ENCODE peak calls at places on chromosomes 7 and 10, in five cellular contexts. V is ovary, N is trophoblast cell, A is heart right ventricle, G is colonic mucosa. F is an unnamed sample.

GRCh38 chr7:30062587-30062986 is 34.4 kb downstream of the PLEKHA8 start:
- DNase-seq in V (no peak), N (no peak), A (no peak), G (no peak), F (no peak)

GRCh38 chr10:126387041-126387908 is 1.0 kb downstream of the ADAM12 start:
- DNase-seq in V (peak; percentile 80), N (peak; percentile 60), A (peak; percentile 49), G (peak; percentile 76), F (peak; percentile 69)

GRCh38 chr7:47991741-47992311 is 12.4 kb upstream of the HUS1 start:
- DNase-seq in V (peak; percentile 62), N (peak; percentile 75), A (peak; percentile 88), G (peak; percentile 90), F (peak; percentile 89)

GRCh38 chr10:73480158-73480557 is 15.7 kb downstream of the PPP3CB start:
- DNase-seq in V (no peak), N (no peak), A (no peak), G (no peak), F (no peak)

GRCh38 chr10:112216151-112216550 is 32.6 kb upstream of the GPAM start:
- DNase-seq in V (no peak), N (no peak), A (no peak), G (no peak), F (no peak)

GRCh38 chr7:143299840-143300239 is 11.7 kb downstream of the CASP2 start:
- DNase-seq in V (no peak), N (peak; percentile 32), A (no peak), G (peak; percentile 58), F (peak; percentile 58)

GRCh38 chr7:91459539-91459938 is 195.3 kb downstream of the FZD1 start:
- DNase-seq in V (no peak), N (no peak), A (no peak), G (no peak), F (no peak)

GRCh38 chr7:35908305-35909223 is 107.7 kb downstream of the SEPTIN7 start:
- DNase-seq in V (peak; percentile 24), N (no peak), A (peak; percentile 19), G (no peak), F (no peak)

GRCh38 chr7:24199978-24200377 is 84.0 kb upstream of the NPY start:
- DNase-seq in V (no peak), N (no peak), A (no peak), G (no peak), F (no peak)

GRCh38 chr7:99035723-99036530 is 108.0 kb downstream of the SMURF1 start:
- DNase-seq in V (no peak), N (no peak), A (no peak), G (no peak), F (no peak)

GRCh38 chr7:25653412-25653811 is 425.1 kb upstream of the NPVF start:
- DNase-seq in V (no peak), N (no peak), A (no peak), G (no peak), F (no peak)

GRCh38 chr7:2510909-2511768 is 8.4 kb upstream of the LFNG start:
- DNase-seq in V (no peak), N (no peak), A (no peak), G (peak; percentile 70), F (peak; percentile 79)

GRCh38 chr7:39069886-39070881 is 92.5 kb downstream of the POU6F2 start:
- DNase-seq in V (no peak), N (no peak), A (no peak), G (no peak), F (peak; percentile 65)

GRCh38 chr10:34320265-34320664 is 494.8 kb downstream of the PARD3 start:
- DNase-seq in V (no peak), N (no peak), A (no peak), G (no peak), F (no peak)

GRCh38 chr7:111743244-111743852 is 181.1 kb upstream of the IMMP2L start:
- DNase-seq in V (no peak), N (no peak), A (no peak), G (no peak), F (no peak)

GRCh38 chr10:97020452-97021400 is 165.0 kb downstream of the SLIT1 start:
- DNase-seq in V (peak; percentile 63), N (no peak), A (peak; percentile 72), G (no peak), F (peak; percentile 75)

GRCh38 chr7:74173491-74173865 is 678 bp upstream of the EIF4H start:
- DNase-seq in V (no peak), N (no peak), A (no peak), G (no peak), F (no peak)

GRCh38 chr7:135490783-135491182 is 19.1 kb downstream of the CNOT4 start:
- DNase-seq in V (no peak), N (peak; percentile 33), A (no peak), G (peak; percentile 29), F (no peak)

GRCh38 chr10:78983608-78984007 is 85.2 kb upstream of the ZMIZ1 start:
- DNase-seq in V (no peak), N (no peak), A (no peak), G (no peak), F (no peak)

GRCh38 chr10:44462338-44462914 is 77.5 kb upstream of the CXCL12 start:
- DNase-seq in V (no peak), N (no peak), A (no peak), G (no peak), F (no peak)

GRCh38 chr10:26483554-26483953 is 45.4 kb downstream of the APBB1IP start:
- DNase-seq in V (no peak), N (peak; percentile 25), A (no peak), G (no peak), F (no peak)

GRCh38 chr10:118970770-118971169 is 58.7 kb upstream of the NANOS1 start:
- DNase-seq in V (no peak), N (no peak), A (no peak), G (no peak), F (peak; percentile 82)

GRCh38 chr7:72386152-72386551 is 26.0 kb downstream of the CALN1 start:
- DNase-seq in V (no peak), N (no peak), A (no peak), G (no peak), F (no peak)

GRCh38 chr10:97427571-97428179 is 1.7 kb downstream of the PGAM1 start:
- DNase-seq in V (no peak), N (peak; percentile 64), A (no peak), G (peak; percentile 86), F (no peak)

GRCh38 chr10:59587083-59587755 is 122.4 kb downstream of the SLC16A9 start:
- DNase-seq in V (no peak), N (no peak), A (no peak), G (peak; percentile 81), F (no peak)

GRCh38 chr10:66929375-66929774 is 3.5 kb downstream of the LRRTM3 start:
- DNase-seq in V (no peak), N (no peak), A (no peak), G (no peak), F (no peak)

GRCh38 chr7:17185690-17186070 is 112.8 kb upstream of the AHR start:
- DNase-seq in V (no peak), N (no peak), A (no peak), G (no peak), F (no peak)

GRCh38 chr10:79155301-79156081 is 86.7 kb downstream of the ZMIZ1 start:
- DNase-seq in V (no peak), N (no peak), A (peak; percentile 47), G (no peak), F (no peak)

GRCh38 chr7:46080595-46081159 is 159.6 kb upstream of the IGFBP3 start:
- DNase-seq in V (no peak), N (no peak), A (no peak), G (no peak), F (no peak)

GRCh38 chr7:87948371-87948770 is 14.3 kb downstream of the ADAM22 start:
- DNase-seq in V (no peak), N (no peak), A (no peak), G (no peak), F (no peak)

GRCh38 chr10:49619613-49620012 is 5.8 kb downstream of the CHAT start:
- DNase-seq in V (no peak), N (no peak), A (no peak), G (no peak), F (no peak)

GRCh38 chr7:12714436-12714737 is 27.0 kb downstream of the ARL4A start:
- DNase-seq in V (no peak), N (no peak), A (no peak), G (no peak), F (no peak)
- H3K27ac ChIP-seq in V (no peak overlapping the region), N (no peak overlapping the region), A (no peak overlapping the region), G (peak overlapping the region; percentile 87), F (no peak overlapping the region)

DNA sequence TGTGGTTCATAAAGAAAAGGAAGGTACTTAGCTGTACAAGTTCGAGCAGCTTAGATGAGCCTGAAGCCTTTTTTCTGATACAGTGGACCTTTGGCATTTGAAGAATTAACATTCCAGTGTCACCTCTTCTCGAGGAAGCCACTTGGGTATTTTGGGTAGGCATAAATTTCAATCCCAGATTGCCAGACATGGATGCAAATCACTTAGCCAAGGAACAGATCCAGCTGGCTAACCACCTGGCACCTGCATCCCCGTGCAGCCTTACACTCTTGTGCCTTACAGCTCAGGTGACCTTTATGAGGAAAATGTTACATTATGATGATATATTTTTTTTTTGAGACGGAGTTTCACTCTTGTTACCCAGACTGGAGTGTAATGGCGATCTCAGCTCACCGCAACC is 16.0 kb upstream of the ATOH7 start:
- DNase-seq in V (no peak), N (no peak), A (no peak), G (no peak), F (no peak)
- H3K27me3 ChIP-seq in V (no peaks in the 10 kb centered on the region), N (no peaks in the 10 kb centered on the region), A (no peaks in the 10 kb centered on the region), G (no peaks in the 10 kb centered on the region), F (no peaks in the 10 kb centered on the region)

DNA sequence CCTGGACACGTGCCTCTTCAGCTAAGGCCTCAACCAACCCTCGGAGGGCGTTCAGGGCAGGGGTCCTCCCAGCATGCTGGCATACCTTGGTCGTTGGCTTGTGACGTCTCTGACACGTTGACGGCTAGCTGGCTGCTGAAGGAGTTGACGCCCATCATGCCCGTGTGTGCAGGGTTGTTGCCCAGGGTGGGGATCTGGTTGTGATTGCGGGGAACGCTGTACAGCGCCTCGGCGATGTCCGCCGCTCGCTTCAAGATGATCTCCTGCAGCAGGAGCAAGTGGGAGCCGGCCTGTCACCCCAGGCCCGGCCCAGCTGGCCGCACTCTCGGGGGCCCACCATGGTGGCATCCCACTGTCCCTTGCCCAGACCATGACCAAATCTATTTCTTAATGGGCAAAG is 122.0 kb downstream of the EBF3 start:
- DNase-seq in V (no peak), N (no peak), A (no peak), G (no peak), F (no peak)
- H3K36me3 ChIP-seq in V (no peaks in the 10 kb centered on the region), N (no peaks in the 10 kb centered on the region), A (peaks cover 88% of the 10 kb centered on the region), G (no peaks in the 10 kb centered on the region), F (no peaks in the 10 kb centered on the region)

DNA sequence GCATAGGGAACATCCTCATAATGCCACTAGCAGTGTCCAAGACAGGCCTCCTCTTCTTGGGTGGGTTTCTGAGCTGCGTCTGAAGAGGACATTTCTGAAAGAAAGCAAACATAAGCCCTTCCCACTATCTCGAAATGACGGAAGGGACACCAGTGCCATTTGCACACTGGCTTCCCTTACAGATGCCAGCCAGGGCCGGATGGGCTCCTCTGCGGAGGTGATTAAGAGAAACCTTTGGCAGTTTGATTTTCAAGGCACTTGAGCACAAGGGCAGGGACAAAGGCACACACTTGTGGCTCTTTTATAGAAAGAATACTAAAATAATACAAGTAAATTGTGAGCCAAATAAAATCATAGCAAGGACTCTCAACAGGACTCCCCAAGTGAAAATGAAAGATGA is 106.6 kb upstream of the CELF2 start:
- DNase-seq in V (no peak), N (no peak), A (no peak), G (no peak), F (no peak)
- H3K27ac ChIP-seq in V (no peak overlapping the region), N (peak overlapping the region; percentile 43), A (peak overlapping the region; percentile 83), G (no peak overlapping the region), F (no peak overlapping the region)

GRCh38 chr10:64430690-64431323 is 909.6 kb downstream of the REEP3 start:
- DNase-seq in V (no peak), N (no peak), A (no peak), G (peak; percentile 22), F (peak; percentile 86)
- H3K27me3 ChIP-seq in V (no peaks in the 10 kb centered on the region), N (no peaks in the 10 kb centered on the region), A (no peaks in the 10 kb centered on the region), G (no peaks in the 10 kb centered on the region), F (no peaks in the 10 kb centered on the region)

F was measured in WERI-Rb-1.